ENCODE peak calls at places on chromosomes 12 and 14, in seven cellular contexts. T is CD8-positive, alpha-beta T cell; A is mammary epithelial cell; Q is endothelial cell of umbilical vein; S is A673; N is Karpas-422; O is A549. K is an unnamed sample.
A peak's percentile ranks its signal among the peaks of the same experiment; 100 is the strongest.

GRCh38 chr12:3320881-3321509 is 170.0 kb upstream of the PRMT8 start:
- DNase-seq in T (no peak), A (no peak), Q (no peak), S (no peak), N (no peak), O (no peak), K (no peak)

GRCh38 chr12:105141320-105141918 is 33.9 kb downstream of the WASHC4 start:
- DNase-seq in T (no peak), A (no peak), Q (no peak), S (no peak), N (no peak), O (no peak), K (no peak)

GRCh38 chr12:91603060-91603459 is 420.4 kb upstream of the DCN start:
- DNase-seq in T (no peak), A (peak; percentile 17), Q (no peak), S (no peak), N (no peak), O (no peak), K (no peak)

GRCh38 chr12:2586159-2587035 is 208.4 kb upstream of the FKBP4 start:
- DNase-seq in T (no peak), A (no peak), Q (no peak), S (peak; percentile 49), N (no peak), O (no peak), K (no peak)

GRCh38 chr12:100987552-100988277 is 193.1 kb downstream of the ANO4 start:
- DNase-seq in T (no peak), A (peak; percentile 48), Q (peak; percentile 51), S (peak; percentile 83), N (peak; percentile 75), O (peak; percentile 24), K (peak; percentile 47)

GRCh38 chr14:22530101-22530500 is 58.9 kb downstream of the DAD1 start:
- DNase-seq in T (no peak), A (no peak), Q (no peak), S (no peak), N (no peak), O (no peak), K (no peak)

GRCh38 chr14:35883677-35884293 is 57.6 kb downstream of the BRMS1L start:
- DNase-seq in T (no peak), A (no peak), Q (no peak), S (peak; percentile 59), N (peak; percentile 81), O (peak; percentile 43), K (no peak)

GRCh38 chr14:98868846-98869245 is 403.2 kb downstream of the BCL11B start:
- DNase-seq in T (no peak), A (no peak), Q (no peak), S (no peak), N (no peak), O (no peak), K (no peak)

GRCh38 chr14:70882771-70883492 is 24.3 kb upstream of the PCNX1 start:
- DNase-seq in T (no peak), A (peak; percentile 74), Q (peak; percentile 70), S (peak; percentile 98), N (no peak), O (no peak), K (peak; percentile 46)

GRCh38 chr12:10196210-10196609 is 16.5 kb upstream of the GABARAPL1 start:
- DNase-seq in T (no peak), A (no peak), Q (no peak), S (no peak), N (peak; percentile 60), O (no peak), K (no peak)

GRCh38 chr12:88266851-88267360 is 124.8 kb downstream of the TMTC3 start:
- DNase-seq in T (no peak), A (no peak), Q (no peak), S (no peak), N (peak; percentile 19), O (no peak), K (no peak)

GRCh38 chr14:91830777-91831176 is 36.6 kb downstream of the TC2N start:
- DNase-seq in T (no peak), A (no peak), Q (no peak), S (no peak), N (peak; percentile 51), O (no peak), K (no peak)

GRCh38 chr14:72033331-72033730 is 101.1 kb downstream of the RGS6 start:
- DNase-seq in T (no peak), A (no peak), Q (no peak), S (no peak), N (no peak), O (no peak), K (no peak)

GRCh38 chr14:92952497-92953298 is 29.7 kb downstream of the CHGA start:
- DNase-seq in T (no peak), A (no peak), Q (no peak), S (no peak), N (no peak), O (no peak), K (no peak)

GRCh38 chr12:26396402-26396801 is 201.0 kb downstream of the SSPN start:
- DNase-seq in T (no peak), A (no peak), Q (no peak), S (no peak), N (no peak), O (no peak), K (no peak)

GRCh38 chr12:93089805-93090569 is 160.9 kb upstream of the EEA1 start:
- DNase-seq in T (no peak), A (peak; percentile 93), Q (peak; percentile 92), S (peak; percentile 50), N (no peak), O (peak; percentile 83), K (no peak)

GRCh38 chr14:88002421-88002820 is 2.5 kb upstream of the GPR65 start:
- DNase-seq in T (no peak), A (no peak), Q (no peak), S (no peak), N (no peak), O (no peak), K (no peak)

GRCh38 chr12:7125632-7126227 is 3.0 kb downstream of the RBP5 start:
- DNase-seq in T (no peak), A (no peak), Q (no peak), S (no peak), N (no peak), O (no peak), K (no peak)

GRCh38 chr12:88413561-88414095 is 166.6 kb downstream of the KITLG start:
- DNase-seq in T (no peak), A (no peak), Q (no peak), S (no peak), N (no peak), O (no peak), K (no peak)

GRCh38 chr14:76920572-76921175 is 94.5 kb downstream of the LRRC74A start:
- DNase-seq in T (no peak), A (no peak), Q (no peak), S (peak; percentile 95), N (peak; percentile 62), O (no peak), K (no peak)
- H3K4me1 ChIP-seq in T (peaks cover 19% of the 10 kb centered on the region), A (peaks cover 36% of the 10 kb centered on the region), Q (peaks cover 32% of the 10 kb centered on the region), S (peaks cover 89% of the 10 kb centered on the region), N (peaks cover 74% of the 10 kb centered on the region), O (peaks cover 81% of the 10 kb centered on the region), K (peaks cover 44% of the 10 kb centered on the region)

DNA sequence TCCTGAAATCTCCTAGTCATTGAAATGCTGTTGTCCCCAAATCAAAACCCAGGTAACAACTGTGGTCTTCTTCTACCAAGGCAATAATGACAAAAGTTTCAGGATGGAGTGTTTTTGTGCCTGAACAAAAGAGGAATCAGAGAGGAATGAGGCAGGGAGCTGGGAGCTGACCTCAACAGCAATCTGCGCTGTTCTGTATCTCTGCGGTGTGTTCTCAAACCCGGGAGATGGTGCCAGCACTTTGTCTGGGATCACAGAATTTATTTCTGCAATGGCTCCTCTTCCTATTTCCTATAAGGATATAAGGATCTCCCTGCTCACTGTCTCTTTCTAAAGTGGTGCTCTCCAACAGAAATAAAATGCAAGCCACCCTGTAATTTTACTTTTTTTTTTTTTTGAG is 449 bp upstream of the GLT8D2 start:
- DNase-seq in T (no peak), A (no peak), Q (no peak), S (no peak), N (no peak), O (no peak), K (no peak)
- H3K27ac ChIP-seq in T (no peak overlapping the region), A (no peak overlapping the region), Q (no peak overlapping the region), S (no peak overlapping the region), N (no peak overlapping the region), O (peak overlapping the region; percentile 25), K (no peak overlapping the region)

GRCh38 chr14:73750161-73750901 is 36.1 kb upstream of the PNMA1 start:
- DNase-seq in T (no peak), A (no peak), Q (no peak), S (no peak), N (no peak), O (no peak), K (no peak)

GRCh38 chr14:73748858-73749357 is 34.7 kb upstream of the PNMA1 start:
- DNase-seq in T (no peak), A (no peak), Q (no peak), S (no peak), N (no peak), O (no peak), K (no peak)

GRCh38 chr14:73751157-73751691 is 37.0 kb upstream of the PNMA1 start:
- DNase-seq in T (no peak), A (no peak), Q (no peak), S (no peak), N (peak; percentile 67), O (no peak), K (no peak)

GRCh38 chr14:73747386-73748211 is 33.4 kb upstream of the PNMA1 start:
- DNase-seq in T (no peak), A (no peak), Q (no peak), S (no peak), N (no peak), O (no peak), K (no peak)

DNA sequence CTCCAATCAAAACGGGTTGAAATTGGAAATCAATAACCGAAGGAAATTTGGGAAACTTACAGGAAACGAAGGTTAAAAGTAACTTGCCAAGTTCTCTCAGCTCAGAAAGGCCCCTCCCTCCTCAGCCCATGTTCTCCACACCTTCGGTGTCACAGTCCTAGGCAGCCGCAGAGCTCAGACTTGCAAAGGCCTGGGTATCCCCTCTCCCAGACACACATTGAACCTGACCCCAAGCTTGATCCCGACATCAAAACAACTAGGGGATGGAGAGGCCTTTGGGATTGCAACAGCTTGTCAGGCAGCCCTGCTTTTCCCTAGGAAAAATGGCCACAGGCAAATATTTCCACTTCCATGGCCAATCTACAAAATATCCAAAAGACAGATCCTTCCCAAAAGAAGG is 35.5 kb upstream of the PNMA1 start:
- DNase-seq in T (no peak), A (no peak), Q (no peak), S (no peak), N (no peak), O (no peak), K (no peak)
- H3K4me1 ChIP-seq in T (peaks cover 98% of the 10 kb centered on the region), A (peaks cover 84% of the 10 kb centered on the region), Q (peaks cover 74% of the 10 kb centered on the region), S (peaks cover 61% of the 10 kb centered on the region), N (peaks cover 98% of the 10 kb centered on the region), O (peaks cover 80% of the 10 kb centered on the region), K (peaks cover 97% of the 10 kb centered on the region)

GRCh38 chr12:53752192-53752601 is 418 bp upstream of the CISTR start:
- DNase-seq in T (no peak), A (no peak), Q (no peak), S (no peak), N (no peak), O (no peak), K (no peak)

GRCh38 chr12:53754196-53754595 is 2.4 kb upstream of the CISTR start:
- DNase-seq in T (no peak), A (no peak), Q (no peak), S (no peak), N (peak; percentile 80), O (no peak), K (no peak)

GRCh38 chr12:53750812-53751335 is 905 bp downstream of the CISTR start:
- DNase-seq in T (no peak), A (no peak), Q (no peak), S (peak; percentile 41), N (peak; percentile 72), O (no peak), K (peak; percentile 21)

GRCh38 chr12:53751336-53752191 is at the start of gene CISTR:
- DNase-seq in T (no peak), A (no peak), Q (no peak), S (peak; percentile 75), N (peak; percentile 84), O (no peak), K (no peak)

GRCh38 chr12:53752651-53753050 is 872 bp upstream of the CISTR start:
- DNase-seq in T (no peak), A (no peak), Q (no peak), S (no peak), N (no peak), O (no peak), K (no peak)
- H3K27ac ChIP-seq in T (no peak overlapping the region), A (no peak overlapping the region), Q (no peak overlapping the region), S (no peak overlapping the region), N (peak overlapping the region; percentile 84), O (no peak overlapping the region), K (no peak overlapping the region)

K was measured in adrenal gland.